ENCODE peak calls at places on chromosomes 16 and 17, in eight cellular contexts. H is nephron progenitor cell, L is nucleus accumbens, P is left lung, Q is psoas muscle, V is caudate nucleus, W is EL, N is left kidney. S is an unnamed sample.

GRCh38 chr16:25390761-25391160 is 133.1 kb upstream of the ZKSCAN2 start:
- DNase-seq in H (no peak), L (no peak), P (no peak), Q (no peak), V (no peak), W (no peak), N (no peak), S (no peak)

GRCh38 chr17:4232168-4232813 is 31.5 kb downstream of the ANKFY1 start:
- DNase-seq in H (no peak), L (no peak), P (no peak), Q (no peak), V (no peak), W (peak; percentile 45), N (no peak), S (no peak)

GRCh38 chr16:69324013-69324531 is 6.3 kb downstream of the PDF start:
- DNase-seq in H (no peak), L (no peak), P (no peak), Q (peak; percentile 83), V (no peak), W (peak; percentile 44), N (no peak), S (no peak)

GRCh38 chr17:78273813-78274212 is 42.4 kb downstream of the TMEM235 start:
- DNase-seq in H (no peak), L (no peak), P (no peak), Q (no peak), V (no peak), W (no peak), N (no peak), S (no peak)

GRCh38 chr16:74073471-74073870 is 223.1 kb upstream of the PSMD7 start:
- DNase-seq in H (no peak), L (no peak), P (no peak), Q (no peak), V (no peak), W (no peak), N (peak; percentile 54), S (no peak)

GRCh38 chr16:69522732-69523404 is 42.9 kb upstream of the NFAT5 start:
- DNase-seq in H (no peak), L (no peak), P (no peak), Q (no peak), V (no peak), W (no peak), N (no peak), S (no peak)

GRCh38 chr17:42843358-42843934 is 934 bp upstream of the AOC2 start:
- DNase-seq in H (peak; percentile 40), L (no peak), P (no peak), Q (no peak), V (no peak), W (peak; percentile 62), N (peak; percentile 82), S (peak; percentile 69)

GRCh38 chr16:5071341-5071680 is 332 bp upstream of the ALG1 start:
- DNase-seq in H (no peak), L (no peak), P (no peak), Q (no peak), V (no peak), W (no peak), N (no peak), S (no peak)

GRCh38 chr16:77898671-77899211 is 110.4 kb downstream of the VAT1L start:
- DNase-seq in H (no peak), L (no peak), P (no peak), Q (no peak), V (no peak), W (peak; percentile 17), N (no peak), S (no peak)

GRCh38 chr17:33435716-33436301 is 142.7 kb upstream of the ASIC2 start:
- DNase-seq in H (no peak), L (no peak), P (no peak), Q (no peak), V (no peak), W (peak; percentile 24), N (no peak), S (no peak)

GRCh38 chr17:27244481-27245223 is 49.3 kb upstream of the WSB1 start:
- DNase-seq in H (peak; percentile 23), L (no peak), P (peak; percentile 95), Q (peak; percentile 87), V (no peak), W (peak; percentile 91), N (peak; percentile 24), S (peak; percentile 66)

GRCh38 chr16:54636221-54636793 is 294.4 kb upstream of the IRX5 start:
- DNase-seq in H (no peak), L (no peak), P (no peak), Q (no peak), V (no peak), W (no peak), N (no peak), S (no peak)

GRCh38 chr16:35642322-35642835 is 2183.0 kb downstream of the TP53TG3F start:
- DNase-seq in H (no peak), L (no peak), P (no peak), Q (no peak), V (no peak), W (no peak), N (no peak), S (no peak)

GRCh38 chr16:87423429-87423828 is 31.3 kb downstream of the MAP1LC3B start:
- DNase-seq in H (no peak), L (no peak), P (no peak), Q (no peak), V (no peak), W (no peak), N (peak; percentile 13), S (no peak)

S was measured in endothelial cell of umbilical vein.